ENCODE peak calls at places on chromosomes 13 and 19, in nine cellular contexts. W, M, U, F, Y, A, S, C and J are unnamed samples.

GRCh38 chr19:35266149-35266903 is 2.4 kb upstream of the USF2 start:
- DNase-seq in W (peak), M (no peak), U (no peak), F (no peak), Y (no peak), A (no peak), S (no peak), C (no peak), J (peak)

GRCh38 chr13:111952814-111953213 is 114.1 kb upstream of the SOX1 start:
- DNase-seq in W (no peak), M (no peak), U (no peak), F (no peak), Y (no peak), A (no peak), S (no peak), C (no peak), J (peak)

GRCh38 chr13:45492538-45492937 is 27.8 kb downstream of the COG3 start:
- DNase-seq in W (no peak), M (no peak), U (peak), F (no peak), Y (no peak), A (no peak), S (no peak), C (no peak), J (no peak)

GRCh38 chr13:72180253-72180952 is 313.4 kb upstream of the DACH1 start:
- DNase-seq in W (no peak), M (peak), U (peak), F (no peak), Y (no peak), A (no peak), S (no peak), C (peak), J (no peak)

GRCh38 chr19:41327499-41328156 is 17.7 kb downstream of the CCDC97 start:
- DNase-seq in W (no peak), M (peak), U (peak), F (peak), Y (no peak), A (peak), S (no peak), C (peak), J (peak)

GRCh38 chr13:30181856-30182651 is 125.3 kb downstream of the KATNAL1 start:
- DNase-seq in W (no peak), M (no peak), U (no peak), F (no peak), Y (no peak), A (no peak), S (no peak), C (no peak), J (no peak)

GRCh38 chr19:3397266-3398022 is 31.1 kb downstream of the NFIC start:
- DNase-seq in W (peak), M (peak), U (no peak), F (no peak), Y (peak), A (peak), S (no peak), C (peak), J (no peak)

GRCh38 chr13:40442826-40443225 is 223.6 kb downstream of the FOXO1 start:
- DNase-seq in W (no peak), M (no peak), U (peak), F (no peak), Y (no peak), A (no peak), S (no peak), C (peak), J (no peak)

GRCh38 chr13:44703371-44703770 is 127.2 kb upstream of the TSC22D1 start:
- DNase-seq in W (no peak), M (no peak), U (peak), F (no peak), Y (no peak), A (no peak), S (no peak), C (peak), J (no peak)

GRCh38 chr19:15225797-15226196 is 6.5 kb downstream of the EPHX3 start:
- DNase-seq in W (no peak), M (no peak), U (no peak), F (no peak), Y (no peak), A (no peak), S (no peak), C (no peak), J (no peak)

GRCh38 chr19:51018745-51019543 is 565 bp downstream of the KLK10 start:
- DNase-seq in W (no peak), M (peak), U (no peak), F (no peak), Y (no peak), A (no peak), S (peak), C (no peak), J (no peak)

GRCh38 chr13:87259479-87260083 is 411.6 kb upstream of the SLITRK5 start:
- DNase-seq in W (peak), M (peak), U (no peak), F (no peak), Y (peak), A (no peak), S (peak), C (no peak), J (no peak)

GRCh38 chr13:62250501-62251175 is 835.0 kb upstream of the PCDH20 start:
- DNase-seq in W (no peak), M (no peak), U (no peak), F (no peak), Y (no peak), A (no peak), S (no peak), C (peak), J (no peak)

GRCh38 chr13:26280295-26280694 is 26.4 kb downstream of the CDK8 start:
- DNase-seq in W (no peak), M (no peak), U (peak), F (no peak), Y (no peak), A (no peak), S (no peak), C (peak), J (no peak)

GRCh38 chr19:38452430-38453366 is 19.2 kb downstream of the RYR1 start:
- DNase-seq in W (peak), M (no peak), U (no peak), F (peak), Y (no peak), A (peak), S (peak), C (no peak), J (no peak)

GRCh38 chr13:112342841-112343361 is 33.3 kb upstream of the SPACA7 start:
- DNase-seq in W (no peak), M (no peak), U (no peak), F (no peak), Y (no peak), A (no peak), S (no peak), C (no peak), J (peak)

GRCh38 chr13:102197193-102197592 is 204.7 kb downstream of the FGF14 start:
- DNase-seq in W (no peak), M (no peak), U (no peak), F (no peak), Y (no peak), A (no peak), S (no peak), C (peak), J (no peak)

GRCh38 chr19:15463865-15464371 is 426 bp downstream of the RASAL3 start:
- DNase-seq in W (no peak), M (no peak), U (no peak), F (peak), Y (no peak), A (peak), S (no peak), C (no peak), J (no peak)

GRCh38 chr19:44649578-44650145 is 6.0 kb downstream of the PVR start:
- DNase-seq in W (no peak), M (no peak), U (no peak), F (no peak), Y (no peak), A (no peak), S (no peak), C (no peak), J (no peak)

GRCh38 chr19:50716178-50717025 is 3.2 kb downstream of the SHANK1 start:
- DNase-seq in W (no peak), M (no peak), U (no peak), F (no peak), Y (no peak), A (no peak), S (no peak), C (no peak), J (no peak)

GRCh38 chr13:30334663-30335386 is 27.5 kb upstream of the KATNAL1 start:
- DNase-seq in W (peak), M (no peak), U (no peak), F (peak), Y (peak), A (peak), S (no peak), C (no peak), J (no peak)

GRCh38 chr19:54136086-54136863 is 1.3 kb upstream of the CNOT3 start:
- DNase-seq in W (no peak), M (peak), U (no peak), F (no peak), Y (no peak), A (no peak), S (no peak), C (peak), J (no peak)